ENCODE peak calls at places on chromosomes 6 and 20, in ten cellular contexts. X, W, A, E, R, P, U, O, N and B are unnamed samples.

GRCh38 chr20:40233401-40233800 is 455.6 kb downstream of the MAFB start:
- DNase-seq in N (no peak), U (no peak), A (no peak), R (no peak), O (no peak), E (no peak), P (no peak), W (peak; percentile 82), X (no peak), B (no peak)

GRCh38 chr6:22975079-22975478 is 405.7 kb downstream of the HDGFL1 start:
- DNase-seq in U (no peak), R (no peak), X (no peak), E (no peak), O (no peak), N (no peak), P (no peak), W (no peak), A (no peak), B (no peak)

GRCh38 chr20:50828363-50829136 is 33.7 kb downstream of the BCAS4 start:
- DNase-seq in P (no peak), A (no peak), R (no peak), N (no peak), E (no peak), U (no peak), O (no peak), X (no peak), W (no peak), B (no peak)

GRCh38 chr6:31660224-31660997 is at the start of gene C6orf47:
- DNase-seq in O (peak; percentile 87), R (peak; percentile 90), W (peak; percentile 92), E (peak; percentile 91), P (peak; percentile 78), A (peak; percentile 95), U (peak; percentile 75), X (peak; percentile 88), N (no peak), B (peak; percentile 76)

GRCh38 chr20:41142241-41142640 is 4.9 kb downstream of the PLCG1 start:
- DNase-seq in E (no peak), U (no peak), A (no peak), P (no peak), W (no peak), X (no peak), N (no peak), R (no peak), O (no peak), B (no peak)

GRCh38 chr6:154882107-154882506 is 113.0 kb upstream of the TIAM2 start:
- DNase-seq in W (no peak), X (no peak), E (no peak), N (no peak), O (no peak), R (no peak), P (peak; percentile 58), U (peak; percentile 15), A (no peak), B (peak; percentile 71)

GRCh38 chr20:59598625-59599310 is 5.6 kb upstream of the PHACTR3 start:
- DNase-seq in U (no peak), X (peak; percentile 37), R (peak; percentile 73), P (no peak), N (no peak), A (no peak), E (no peak), O (no peak), W (peak; percentile 25), B (no peak)

GRCh38 chr6:108732101-108732870 is 115.9 kb upstream of the ARMC2 start:
- DNase-seq in P (peak; percentile 74), R (no peak), O (no peak), X (no peak), W (no peak), A (no peak), N (no peak), E (no peak), U (peak; percentile 46), B (peak; percentile 69)

GRCh38 chr6:142725024-142725770 is 219.8 kb downstream of the HIVEP2 start:
- DNase-seq in N (no peak), W (no peak), U (no peak), O (no peak), E (no peak), A (no peak), P (no peak), X (no peak), R (no peak), B (no peak)

GRCh38 chr20:14580426-14581074 is 243.1 kb upstream of the FLRT3 start:
- DNase-seq in P (no peak), R (no peak), E (no peak), A (no peak), O (no peak), X (no peak), U (no peak), N (no peak), W (no peak), B (no peak)

GRCh38 chr6:164216839-164217238 is 802.3 kb downstream of the QKI start:
- DNase-seq in P (no peak), A (no peak), O (no peak), E (no peak), R (no peak), U (no peak), W (no peak), X (no peak), N (no peak), B (no peak)

GRCh38 chr6:24323632-24324337 is 34.1 kb downstream of the DCDC2 start:
- DNase-seq in W (peak; percentile 31), P (peak; percentile 87), U (no peak), O (no peak), R (no peak), E (no peak), A (no peak), N (no peak), X (no peak), B (no peak)

GRCh38 chr20:1815502-1816085 is 79.6 kb upstream of the SIRPA start:
- DNase-seq in R (no peak), U (no peak), N (no peak), W (no peak), E (no peak), X (no peak), P (no peak), O (no peak), A (no peak), B (no peak)

DNA sequence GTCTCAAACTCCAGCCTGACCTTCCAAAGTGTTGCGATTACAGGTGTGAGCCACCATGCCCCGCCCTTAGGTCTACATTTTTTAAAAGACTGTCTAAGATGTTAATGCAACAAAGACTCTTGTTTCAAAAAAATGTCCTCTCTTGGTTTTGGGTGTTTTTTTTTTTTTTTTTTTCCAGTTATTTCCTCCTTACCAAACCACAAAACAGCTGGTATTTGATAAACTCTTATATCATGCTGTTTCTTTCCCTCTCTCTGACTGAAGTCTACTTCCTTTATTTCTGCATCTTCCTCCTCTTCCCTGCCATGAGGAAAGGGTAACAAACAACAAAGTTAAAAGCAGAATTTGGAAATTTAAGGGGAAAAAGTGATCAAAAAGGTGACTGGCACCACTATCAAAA is 21.2 kb downstream of the STK38 start:
- DNase-seq in O (no peak), R (no peak), E (no peak), A (no peak), W (no peak), U (no peak), P (no peak), X (no peak), N (no peak), B (no peak)
- H3K36me3 ChIP-seq in O (peaks cover 44% of the 10 kb centered on the region), R (peaks cover 4% of the 10 kb centered on the region), E (peaks cover 55% of the 10 kb centered on the region), A (peaks cover 18% of the 10 kb centered on the region), W (peaks cover 26% of the 10 kb centered on the region), U (peaks cover 11% of the 10 kb centered on the region), P (peaks cover 7% of the 10 kb centered on the region), X (peaks cover 8% of the 10 kb centered on the region), N (peaks cover 3% of the 10 kb centered on the region), B (peaks cover 35% of the 10 kb centered on the region)

DNA sequence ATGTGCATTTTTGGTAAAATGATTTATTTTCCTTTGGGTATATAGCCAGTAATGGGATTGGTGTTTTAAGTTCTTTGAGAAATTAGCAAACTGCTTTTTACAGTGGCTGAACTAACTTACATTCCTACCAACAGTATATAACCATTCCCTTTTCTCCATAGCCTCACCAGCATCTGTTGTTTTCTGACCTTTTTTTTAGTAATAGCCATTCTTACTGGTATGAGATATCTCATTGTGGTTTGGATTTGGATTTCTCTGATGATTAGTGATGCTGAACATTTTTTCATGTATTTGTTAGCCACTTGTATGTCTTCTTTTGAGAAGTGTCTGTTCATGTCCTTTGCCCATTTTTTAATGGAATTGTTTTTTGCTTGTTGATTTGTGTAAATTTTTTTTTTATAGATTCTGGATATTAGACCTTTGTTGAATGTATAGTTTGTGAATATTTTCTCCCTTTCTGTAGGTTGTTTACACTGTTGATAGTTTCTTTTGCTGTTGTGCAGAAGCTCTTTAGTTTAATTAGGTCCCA is 42.3 kb downstream of the STK4 start:
- DNase-seq in X (no peak), A (no peak), R (no peak), N (no peak), U (peak; percentile 51), W (no peak), E (no peak), P (peak; percentile 78), O (no peak), B (no peak)
- H3K36me3 ChIP-seq in X (peaks cover 4% of the 10 kb centered on the region), A (peaks cover 3% of the 10 kb centered on the region), R (no peaks in the 10 kb centered on the region), N (peaks cover 2% of the 10 kb centered on the region), U (peaks cover 5% of the 10 kb centered on the region), W (peaks cover 12% of the 10 kb centered on the region), E (peaks cover 71% of the 10 kb centered on the region), P (peaks cover 4% of the 10 kb centered on the region), O (peaks cover 16% of the 10 kb centered on the region), B (peaks cover 37% of the 10 kb centered on the region)

GRCh38 chr20:62285722-62286121 is 17.1 kb upstream of the ADRM1 start:
- DNase-seq in O (no peak), R (no peak), E (peak; percentile 46), A (no peak), X (no peak), W (no peak), N (no peak), U (no peak), P (no peak), B (no peak)

GRCh38 chr20:62282877-62283503 is 19.8 kb upstream of the ADRM1 start:
- DNase-seq in O (no peak), X (no peak), A (no peak), R (no peak), P (no peak), U (no peak), E (peak; percentile 80), W (no peak), N (no peak), B (no peak)

GRCh38 chr20:62286493-62287064 is 16.2 kb upstream of the ADRM1 start:
- DNase-seq in A (no peak), E (no peak), W (no peak), P (no peak), U (no peak), X (no peak), O (no peak), N (no peak), R (no peak), B (no peak)

GRCh38 chr20:62285151-62285550 is 17.6 kb upstream of the ADRM1 start:
- DNase-seq in A (no peak), X (no peak), N (no peak), R (no peak), U (no peak), P (no peak), O (no peak), E (no peak), W (no peak), B (no peak)

GRCh38 chr20:62284448-62284847 is 18.3 kb upstream of the ADRM1 start:
- DNase-seq in A (no peak), P (no peak), W (no peak), E (no peak), R (no peak), N (no peak), O (no peak), X (no peak), U (no peak), B (peak; percentile 58)
- H3K36me3 ChIP-seq in A (peaks cover 46% of the 10 kb centered on the region), P (peaks cover 9% of the 10 kb centered on the region), W (peaks cover 17% of the 10 kb centered on the region), E (peaks cover 85% of the 10 kb centered on the region), R (peaks cover 80% of the 10 kb centered on the region), N (peaks cover 48% of the 10 kb centered on the region), O (peaks cover 55% of the 10 kb centered on the region), X (peaks cover 56% of the 10 kb centered on the region), U (peaks cover 65% of the 10 kb centered on the region), B (peaks cover 61% of the 10 kb centered on the region)

GRCh38 chr20:38831995-38832620 is 26.6 kb downstream of the PPP1R16B start:
- DNase-seq in A (no peak), O (no peak), W (no peak), E (no peak), P (no peak), N (no peak), R (no peak), X (no peak), U (no peak), B (no peak)
- H3K36me3 ChIP-seq in A (no peaks in the 10 kb centered on the region), O (peaks cover 3% of the 10 kb centered on the region), W (no peaks in the 10 kb centered on the region), E (no peaks in the 10 kb centered on the region), P (no peaks in the 10 kb centered on the region), N (no peaks in the 10 kb centered on the region), R (no peaks in the 10 kb centered on the region), X (no peaks in the 10 kb centered on the region), U (no peaks in the 10 kb centered on the region), B (no peaks in the 10 kb centered on the region)